ENCODE peak calls at places on chromosomes 16 and 17, in six cellular contexts. One of them, this sample, is unnamed.

GRCh38 chr16:85206472-85207356 is 94.4 kb upstream of the CIBAR2 start:
- DNase-seq in T follicular helper cell: no peak
- DNase-seq in BE2C: peak
- DNase-seq in astrocyte of the spinal cord: no peak
- DNase-seq in anterior cingulate cortex: peak
- DNase-seq in mucosa of gallbladder: peak
- DNase-seq in this sample: no peak

GRCh38 chr17:17837380-17837821 is 615 bp upstream of the SREBF1 start:
- DNase-seq in T follicular helper cell: no peak
- DNase-seq in BE2C: no peak
- DNase-seq in astrocyte of the spinal cord: peak
- DNase-seq in anterior cingulate cortex: no peak
- DNase-seq in mucosa of gallbladder: no peak
- DNase-seq in this sample: no peak

GRCh38 chr16:53827741-53828140 is 123.8 kb downstream of the FTO start:
- DNase-seq in T follicular helper cell: no peak
- DNase-seq in BE2C: no peak
- DNase-seq in astrocyte of the spinal cord: no peak
- DNase-seq in anterior cingulate cortex: no peak
- DNase-seq in mucosa of gallbladder: no peak
- DNase-seq in this sample: no peak

GRCh38 chr17:17008998-17009397 is 33.3 kb upstream of the MPRIP start:
- DNase-seq in T follicular helper cell: no peak
- DNase-seq in BE2C: no peak
- DNase-seq in astrocyte of the spinal cord: no peak
- DNase-seq in anterior cingulate cortex: no peak
- DNase-seq in mucosa of gallbladder: no peak
- DNase-seq in this sample: no peak

GRCh38 chr16:81945665-81946064 is 65.6 kb downstream of the SDR42E1 start:
- DNase-seq in T follicular helper cell: no peak
- DNase-seq in BE2C: no peak
- DNase-seq in astrocyte of the spinal cord: peak
- DNase-seq in anterior cingulate cortex: no peak
- DNase-seq in mucosa of gallbladder: no peak
- DNase-seq in this sample: no peak

GRCh38 chr17:8572767-8573166 is 57.8 kb downstream of the MYH10 start:
- DNase-seq in T follicular helper cell: no peak
- DNase-seq in BE2C: no peak
- DNase-seq in astrocyte of the spinal cord: no peak
- DNase-seq in anterior cingulate cortex: no peak
- DNase-seq in mucosa of gallbladder: no peak
- DNase-seq in this sample: no peak

GRCh38 chr17:21452377-21453143 is 76.4 kb downstream of the KCNJ12 start:
- DNase-seq in T follicular helper cell: peak
- DNase-seq in BE2C: no peak
- DNase-seq in astrocyte of the spinal cord: peak
- DNase-seq in anterior cingulate cortex: peak
- DNase-seq in mucosa of gallbladder: peak
- DNase-seq in this sample: no peak

GRCh38 chr16:67268136-67268579 is 11.2 kb upstream of the PLEKHG4 start:
- DNase-seq in T follicular helper cell: no peak
- DNase-seq in BE2C: no peak
- DNase-seq in astrocyte of the spinal cord: peak
- DNase-seq in anterior cingulate cortex: no peak
- DNase-seq in mucosa of gallbladder: peak
- DNase-seq in this sample: no peak

GRCh38 chr16:74437-75318 is 2.2 kb upstream of the RHBDF1 start:
- DNase-seq in T follicular helper cell: no peak
- DNase-seq in BE2C: no peak
- DNase-seq in astrocyte of the spinal cord: no peak
- DNase-seq in anterior cingulate cortex: no peak
- DNase-seq in mucosa of gallbladder: no peak
- DNase-seq in this sample: no peak

GRCh38 chr17:13665872-13666635 is 64.3 kb upstream of the HS3ST3A1 start:
- DNase-seq in T follicular helper cell: no peak
- DNase-seq in BE2C: no peak
- DNase-seq in astrocyte of the spinal cord: no peak
- DNase-seq in anterior cingulate cortex: no peak
- DNase-seq in mucosa of gallbladder: no peak
- DNase-seq in this sample: no peak

GRCh38 chr17:42248351-42249179 is 27.6 kb downstream of the STAT5B start:
- DNase-seq in T follicular helper cell: peak
- DNase-seq in BE2C: peak
- DNase-seq in astrocyte of the spinal cord: peak
- DNase-seq in anterior cingulate cortex: peak
- DNase-seq in mucosa of gallbladder: peak
- DNase-seq in this sample: peak

GRCh38 chr17:37828313-37829124 is 83.7 kb upstream of the HNF1B start:
- DNase-seq in T follicular helper cell: no peak
- DNase-seq in BE2C: no peak
- DNase-seq in astrocyte of the spinal cord: no peak
- DNase-seq in anterior cingulate cortex: no peak
- DNase-seq in mucosa of gallbladder: no peak
- DNase-seq in this sample: no peak

GRCh38 chr16:48054881-48055601 is 100.8 kb downstream of the ABCC12 start:
- DNase-seq in T follicular helper cell: no peak
- DNase-seq in BE2C: peak
- DNase-seq in astrocyte of the spinal cord: peak
- DNase-seq in anterior cingulate cortex: peak
- DNase-seq in mucosa of gallbladder: peak
- DNase-seq in this sample: no peak

GRCh38 chr16:51507286-51507685 is 356.2 kb upstream of the SALL1 start:
- DNase-seq in T follicular helper cell: no peak
- DNase-seq in BE2C: no peak
- DNase-seq in astrocyte of the spinal cord: no peak
- DNase-seq in anterior cingulate cortex: no peak
- DNase-seq in mucosa of gallbladder: no peak
- DNase-seq in this sample: no peak

This sample was measured in T-helper 22 cell.